ENCODE peak calls at places on chromosome 20, in five cellular contexts. X is A549, C is H9, R is fibroblast of lung, J is SK-N-SH. S is an unnamed sample.

GRCh38 chr20:2350606-2351005 is 30.1 kb upstream of the TGM6 start:
- DNase-seq in J (no peak), R (no peak), C (no peak), X (no peak), S (no peak)

GRCh38 chr20:10877345-10877744 is 203.5 kb upstream of the JAG1 start:
- DNase-seq in R (peak), C (no peak), X (no peak), J (no peak), S (no peak)

GRCh38 chr20:53382263-53382844 is 211.3 kb downstream of the ZNF217 start:
- DNase-seq in J (peak), X (no peak), R (no peak), C (no peak), S (no peak)

GRCh38 chr20:20130399-20130798 is 78.1 kb downstream of the CFAP61 start:
- DNase-seq in J (no peak), X (peak), R (peak), C (no peak), S (no peak)

GRCh38 chr20:50919567-50919966 is 11.7 kb downstream of the ADNP start:
- DNase-seq in J (no peak), C (no peak), X (peak), R (peak), S (peak)

GRCh38 chr20:3766832-3767433 is 620 bp downstream of the ADISSP start:
- DNase-seq in C (no peak), R (no peak), X (no peak), J (no peak), S (no peak)

GRCh38 chr20:50129662-50130345 is 16.9 kb upstream of the UBE2V1 start:
- DNase-seq in C (peak), X (peak), J (peak), R (no peak), S (no peak)

GRCh38 chr20:5400164-5400762 is 83.5 kb upstream of the PROKR2 start:
- DNase-seq in C (no peak), X (no peak), R (peak), J (no peak), S (peak)

GRCh38 chr20:59141818-59142581 is 21.6 kb upstream of the ZNF831 start:
- DNase-seq in C (no peak), X (peak), J (no peak), R (no peak), S (no peak)

GRCh38 chr20:14401479-14402138 is 64.2 kb upstream of the FLRT3 start:
- DNase-seq in C (no peak), R (peak), J (peak), X (no peak), S (no peak)

GRCh38 chr20:7291946-7292345 is 524.5 kb downstream of the BMP2 start:
- DNase-seq in C (no peak), R (no peak), X (no peak), J (no peak), S (peak)

GRCh38 chr20:1182136-1182535 is 2.6 kb downstream of the TMEM74B start:
- DNase-seq in J (no peak), R (no peak), C (no peak), X (no peak), S (no peak)

GRCh38 chr20:20362774-20363435 is 5.0 kb upstream of the INSM1 start:
- DNase-seq in J (peak), C (peak), R (no peak), X (no peak), S (no peak)

GRCh38 chr20:18276821-18277220 is 11.5 kb upstream of the ZNF133 start:
- DNase-seq in J (peak), C (peak), R (peak), X (peak), S (peak)

GRCh38 chr20:51156041-51156795 is 133.3 kb upstream of the KCNG1 start:
- DNase-seq in X (no peak), J (peak), R (peak), C (no peak), S (peak)

GRCh38 chr20:59194023-59194935 is 30.7 kb downstream of the ZNF831 start:
- DNase-seq in C (no peak), J (no peak), X (no peak), R (no peak), S (no peak)

GRCh38 chr20:49656304-49656703 is 57.4 kb downstream of the B4GALT5 start:
- DNase-seq in J (no peak), X (no peak), C (no peak), R (peak), S (peak)

GRCh38 chr20:32448306-32449056 is 90.3 kb downstream of the ASXL1 start:
- DNase-seq in R (no peak), J (no peak), X (no peak), C (no peak), S (no peak)

GRCh38 chr20:53800418-53800817 is 206.8 kb upstream of the ZNF217 start:
- DNase-seq in C (no peak), J (no peak), R (no peak), X (no peak), S (no peak)

GRCh38 chr20:5535211-5535756 is 214.9 kb upstream of the SHLD1 start:
- DNase-seq in C (no peak), R (peak), J (no peak), X (peak), S (peak)

GRCh38 chr20:32465092-32465900 is 107.2 kb downstream of the ASXL1 start:
- DNase-seq in R (peak), X (peak), J (no peak), C (no peak), S (peak)

GRCh38 chr20:25059866-25060465 is 2.0 kb upstream of the ACSS1 start:
- DNase-seq in R (no peak), J (no peak), X (no peak), C (no peak), S (no peak)

GRCh38 chr20:35260426-35260825 is 17.5 kb downstream of the MMP24OS start:
- DNase-seq in J (no peak), R (no peak), C (peak), X (no peak), S (no peak)

GRCh38 chr20:61933951-61934715 is 131.5 kb downstream of the TAF4 start:
- DNase-seq in J (no peak), C (no peak), X (no peak), R (no peak), S (no peak)

GRCh38 chr20:54345817-54346216 is 129.6 kb upstream of the DOK5 start:
- DNase-seq in C (no peak), X (no peak), J (no peak), R (no peak), S (peak)

GRCh38 chr20:23145281-23145700 is 59.2 kb upstream of the CD93 start:
- DNase-seq in C (no peak), R (peak), X (no peak), J (no peak), S (peak)

GRCh38 chr20:61683721-61684120 is 382.0 kb downstream of the TAF4 start:
- DNase-seq in C (no peak), J (no peak), R (no peak), X (no peak), S (no peak)

GRCh38 chr20:63363981-63364536 is 2.9 kb upstream of the CHRNA4 start:
- DNase-seq in C (no peak), J (no peak), R (no peak), X (no peak), S (no peak)

GRCh38 chr20:51624157-51624731 is 81.7 kb upstream of the NFATC2 start:
- DNase-seq in J (peak), R (peak), X (peak), C (peak), S (peak)

GRCh38 chr20:63360850-63361497 is at the start of gene CHRNA4:
- DNase-seq in X (peak), R (no peak), J (peak), C (no peak), S (no peak)

GRCh38 chr20:62780204-62780603 is 16.1 kb upstream of the MRGBP start:
- DNase-seq in X (no peak), C (no peak), R (no peak), J (no peak), S (no peak)

GRCh38 chr20:6870559-6870958 is 103.1 kb downstream of the BMP2 start:
- DNase-seq in X (no peak), J (no peak), R (peak), C (no peak), S (no peak)

GRCh38 chr20:62370115-62370806 is 3.1 kb upstream of the LAMA5 start:
- DNase-seq in J (no peak), X (peak), R (peak), C (no peak), S (peak)

GRCh38 chr20:15487682-15488081 is 1085.6 kb downstream of the KIF16B start:
- DNase-seq in C (no peak), X (no peak), J (no peak), R (no peak), S (no peak)

GRCh38 chr20:18001131-18001921 is 32.5 kb downstream of the MGME1 start:
- DNase-seq in C (no peak), X (peak), R (peak), J (no peak), S (peak)

GRCh38 chr20:38658879-38659612 is 57.4 kb downstream of the ARHGAP40 start:
- DNase-seq in R (no peak), X (peak), C (peak), J (peak), S (no peak)

DNA sequence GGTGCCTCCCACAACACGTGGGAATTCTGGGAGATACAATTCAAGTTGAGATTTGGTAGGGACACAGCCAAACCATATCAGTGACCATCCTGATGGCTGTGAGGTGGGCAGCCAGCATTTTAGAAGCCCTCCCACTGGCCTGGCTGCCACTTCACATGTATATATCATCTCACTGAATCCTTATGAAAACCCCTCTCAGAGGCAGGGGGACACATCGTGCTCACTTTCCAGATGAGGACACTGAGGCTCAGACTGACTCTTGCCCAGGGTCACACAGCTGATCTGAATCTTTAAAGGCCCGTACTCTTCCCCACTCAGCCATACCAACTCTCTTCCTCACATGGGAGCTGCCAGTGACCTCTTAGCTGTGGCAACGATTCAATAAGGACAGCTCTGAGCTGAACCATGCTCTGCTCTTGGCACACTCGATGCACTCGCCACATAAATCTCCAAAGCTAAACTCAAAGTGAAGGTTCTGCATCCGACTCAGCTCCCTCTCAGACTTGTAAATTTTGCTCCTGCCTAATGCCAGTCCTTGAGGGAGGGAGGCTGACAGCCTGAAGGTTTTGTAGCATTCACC is 25.5 kb downstream of the BMP7 start:
- DNase-seq in J (no peak), X (no peak), R (no peak), C (no peak), S (no peak)
- H3K4me2 ChIP-seq in J (no peak), X (no peak), R (no peak), C (no peak), S (no peak)

DNA sequence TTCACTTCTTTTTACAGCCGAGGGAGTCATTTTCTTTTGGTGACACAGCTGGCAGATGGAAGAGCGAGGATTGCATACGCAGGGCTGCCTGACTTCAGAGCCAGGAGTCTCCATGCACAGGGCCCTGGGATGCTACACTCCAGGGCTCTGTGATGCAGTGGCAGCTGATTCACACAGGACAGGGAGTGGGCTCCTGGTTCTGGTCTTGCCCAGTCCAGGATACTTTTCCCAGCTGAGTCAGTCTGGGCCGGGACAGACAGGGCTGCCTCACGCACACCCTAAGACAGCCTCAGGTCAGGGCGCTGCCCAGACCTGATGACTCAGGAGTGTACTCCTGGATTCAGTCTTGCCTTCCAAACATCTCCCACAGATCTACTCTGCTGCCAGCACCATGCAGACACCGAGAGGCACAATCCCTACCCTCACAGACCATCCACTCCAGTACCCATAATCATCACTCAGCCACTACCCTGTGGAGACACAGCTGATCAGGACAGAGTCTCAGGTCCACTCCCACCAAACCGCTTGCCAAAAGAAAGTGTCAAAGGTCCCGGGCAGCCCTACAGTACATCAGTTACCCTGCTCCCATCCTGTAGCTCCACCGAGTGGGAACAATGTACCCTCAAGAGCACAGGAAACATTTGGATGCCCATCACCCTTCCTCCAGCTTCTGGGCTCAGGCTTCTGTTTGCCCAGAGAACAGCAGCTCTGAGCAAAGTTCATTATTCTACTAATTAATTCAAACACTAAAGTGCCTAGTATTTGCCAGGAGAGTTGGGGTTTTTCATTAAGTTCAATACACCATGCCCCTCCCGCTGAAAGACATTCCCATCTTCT is 11.5 kb downstream of the SDC4 start:
- DNase-seq in R (peak), C (no peak), X (peak), J (no peak), S (peak)
- H3K4me2 ChIP-seq in R (peak), C (no peak), X (peak), J (peak), S (peak)

GRCh38 chr20:33669224-33669623 is 2.5 kb downstream of the ACTL10 start:
- DNase-seq in J (no peak), R (no peak), C (no peak), X (no peak), S (no peak)
- H3K4me2 ChIP-seq in J (no peak), R (no peak), C (no peak), X (no peak), S (no peak)

DNA sequence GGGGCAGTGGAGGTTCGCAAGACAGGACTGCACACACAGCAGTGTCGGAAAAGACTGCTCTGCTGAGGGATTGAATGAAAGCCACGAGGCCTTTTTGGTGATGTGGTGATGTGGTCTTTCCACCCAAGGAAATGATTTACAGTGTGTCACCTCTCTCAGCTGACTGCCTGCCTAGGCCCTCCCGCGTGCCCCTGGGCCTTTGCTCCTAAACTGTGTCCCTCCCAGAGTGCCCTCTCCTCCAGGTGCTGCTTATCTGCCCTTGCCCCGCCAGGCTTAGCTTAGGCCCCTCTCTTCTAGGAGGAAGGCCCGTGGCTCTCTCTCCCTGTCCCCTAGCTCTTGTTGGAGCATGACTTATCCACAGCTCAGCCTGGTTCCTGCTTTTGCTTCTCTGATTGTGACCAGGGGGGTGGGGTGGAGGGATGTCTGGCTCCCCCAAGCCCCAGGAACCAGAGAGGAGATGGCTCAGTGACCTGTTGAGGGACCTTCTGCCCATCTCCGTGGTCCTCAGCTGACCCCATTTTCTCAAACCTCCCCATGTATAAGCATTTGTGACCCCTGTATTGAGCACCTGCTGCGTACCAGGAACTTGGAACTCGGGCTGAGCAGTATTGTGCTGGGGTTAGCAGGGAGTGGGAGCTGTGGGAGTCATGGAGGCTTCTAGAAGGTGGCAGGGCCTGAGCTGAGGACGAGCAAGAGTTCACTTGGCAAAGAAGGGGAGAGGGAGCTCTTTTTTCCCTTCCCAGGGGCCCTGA is 2.1 kb downstream of the SRC start:
- DNase-seq in X (no peak), J (peak), R (no peak), C (no peak), S (no peak)
- H3K4me2 ChIP-seq in X (peak), J (no peak), R (peak), C (no peak), S (peak)

S was measured in astrocyte.